ENCODE peak calls at places on chromosomes 13 and 19, in nine cellular contexts. V, J, S, T, P, Q, A, E and D are unnamed samples.

GRCh38 chr19:17931532-17932191 is 1.2 kb upstream of the CCDC124 start:
- DNase-seq in V (no peak), J (no peak), S (no peak), T (no peak), P (no peak), Q (no peak), A (no peak), E (no peak), D (no peak)

GRCh38 chr19:51448011-51448744 is 10.1 kb downstream of the SIGLEC8 start:
- DNase-seq in V (peak), J (no peak), S (no peak), T (no peak), P (no peak), Q (no peak), A (no peak), E (no peak), D (no peak)

GRCh38 chr13:39970177-39970846 is 314.9 kb downstream of the COG6 start:
- DNase-seq in V (no peak), J (no peak), S (no peak), T (no peak), P (no peak), Q (no peak), A (no peak), E (no peak), D (no peak)

GRCh38 chr19:4058696-4059492 is 7.8 kb downstream of the ZBTB7A start:
- DNase-seq in V (no peak), J (no peak), S (peak), T (no peak), P (peak), Q (no peak), A (no peak), E (peak), D (no peak)

GRCh38 chr19:53541971-53542370 is 4.0 kb downstream of the ZNF331 start:
- DNase-seq in V (no peak), J (no peak), S (no peak), T (no peak), P (no peak), Q (no peak), A (no peak), E (no peak), D (no peak)

GRCh38 chr13:74077847-74078246 is 56.4 kb downstream of the KLF12 start:
- DNase-seq in V (no peak), J (peak), S (no peak), T (no peak), P (no peak), Q (no peak), A (no peak), E (no peak), D (peak)

GRCh38 chr13:64529874-64530485 is 2700.2 kb downstream of the PCDH9 start:
- DNase-seq in V (no peak), J (no peak), S (no peak), T (no peak), P (no peak), Q (peak), A (no peak), E (no peak), D (peak)

GRCh38 chr19:46944918-46945628 is 74.6 kb upstream of the NPAS1 start:
- DNase-seq in V (no peak), J (no peak), S (peak), T (peak), P (peak), Q (no peak), A (peak), E (peak), D (peak)